ENCODE peak calls at places on chromosomes 16 and 17, in nine cellular contexts. X, K, H, D, P, G, A, Y and R are unnamed samples.

GRCh38 chr17:79888811-79889634 is 49.8 kb upstream of the CBX4 start:
- DNase-seq in P (peak), K (no peak), A (no peak), X (no peak), Y (no peak), G (no peak), D (no peak), H (no peak), R (peak)

GRCh38 chr16:540645-541340 is 13.3 kb downstream of the CAPN15 start:
- DNase-seq in K (no peak), X (no peak), A (no peak), D (no peak), P (no peak), H (no peak), G (no peak), Y (no peak), R (no peak)

GRCh38 chr17:39671651-39672521 is 3.6 kb downstream of the PNMT start:
- DNase-seq in G (peak), A (no peak), H (peak), D (no peak), X (no peak), K (peak), P (no peak), Y (no peak), R (peak)

GRCh38 chr16:30028438-30029093 is 2.5 kb downstream of the TLCD3B start:
- DNase-seq in K (no peak), G (no peak), D (no peak), A (no peak), Y (peak), X (no peak), H (no peak), P (no peak), R (no peak)

GRCh38 chr17:49908782-49909714 is 59.9 kb upstream of the DLX4 start:
- DNase-seq in Y (no peak), D (no peak), P (no peak), H (no peak), K (no peak), G (peak), X (no peak), A (no peak), R (no peak)

GRCh38 chr16:59305850-59306249 is 571.7 kb upstream of the GOT2 start:
- DNase-seq in K (no peak), X (no peak), P (no peak), A (no peak), G (no peak), D (no peak), Y (no peak), H (no peak), R (no peak)

GRCh38 chr16:81517630-81518438 is 73.2 kb downstream of the CMIP start:
- DNase-seq in X (no peak), G (no peak), A (no peak), P (no peak), K (peak), D (no peak), H (peak), Y (no peak), R (no peak)

GRCh38 chr17:55238931-55239297 is 25.8 kb upstream of the HLF start:
- DNase-seq in Y (no peak), K (no peak), A (no peak), H (no peak), G (peak), P (no peak), X (peak), D (no peak), R (no peak)

GRCh38 chr17:869567-870530 is 87.7 kb downstream of the MRM3 start:
- DNase-seq in X (no peak), K (peak), D (no peak), H (peak), A (no peak), Y (no peak), G (no peak), P (no peak), R (peak)

GRCh38 chr17:33977729-33978514 is 277.2 kb upstream of the CCL2 start:
- DNase-seq in P (no peak), H (no peak), Y (no peak), A (no peak), X (no peak), G (no peak), K (no peak), D (no peak), R (no peak)

GRCh38 chr16:86740817-86741799 is 162.8 kb downstream of the FOXL1 start:
- DNase-seq in X (no peak), K (peak), Y (no peak), D (no peak), A (no peak), G (peak), P (no peak), H (peak), R (peak)

GRCh38 chr17:75783803-75784472 is 668 bp upstream of the UNK start:
- DNase-seq in P (no peak), K (no peak), D (no peak), X (no peak), A (no peak), H (no peak), Y (no peak), G (no peak), R (peak)

GRCh38 chr16:56305956-56306565 is 114.8 kb downstream of the GNAO1 start:
- DNase-seq in P (no peak), H (no peak), X (no peak), K (no peak), Y (no peak), A (no peak), D (no peak), G (no peak), R (no peak)

GRCh38 chr16:11448796-11449416 is 103.6 kb downstream of the RMI2 start:
- DNase-seq in A (no peak), X (no peak), Y (no peak), D (no peak), K (no peak), H (no peak), P (no peak), G (no peak), R (no peak)

GRCh38 chr16:69476920-69477418 is 52.5 kb downstream of the CYB5B start:
- DNase-seq in G (no peak), Y (no peak), X (no peak), K (peak), P (no peak), A (no peak), H (peak), D (no peak), R (peak)

GRCh38 chr16:30740364-30741251 is 7.6 kb upstream of the PHKG2 start:
- DNase-seq in P (no peak), Y (no peak), A (no peak), G (peak), K (peak), D (no peak), H (peak), X (no peak), R (peak)

GRCh38 chr17:28887871-28888471 is 9.6 kb downstream of the FLOT2 start:
- DNase-seq in Y (no peak), D (no peak), A (no peak), G (no peak), X (no peak), H (no peak), P (no peak), K (no peak), R (no peak)

GRCh38 chr17:19876524-19877161 is 8.9 kb upstream of the ULK2 start:
- DNase-seq in Y (no peak), X (no peak), A (no peak), K (no peak), P (no peak), G (no peak), D (peak), H (no peak), R (no peak)

GRCh38 chr17:78589031-78589675 is 12.0 kb upstream of the DNAH17 start:
- DNase-seq in K (no peak), A (no peak), D (no peak), X (no peak), P (no peak), Y (no peak), G (no peak), H (no peak), R (no peak)

GRCh38 chr17:66493283-66494019 is 191.0 kb downstream of the PRKCA start:
- DNase-seq in D (no peak), K (peak), H (peak), P (no peak), G (peak), Y (no peak), A (no peak), X (no peak), R (no peak)

GRCh38 chr17:22203208-22203715 is 510.9 kb downstream of the KCNJ18 start:
- DNase-seq in P (no peak), K (no peak), D (no peak), Y (no peak), G (no peak), X (no peak), H (no peak), A (no peak), R (no peak)

GRCh38 chr16:56789360-56789759 is 59.4 kb downstream of the NUP93 start:
- DNase-seq in Y (no peak), H (peak), A (no peak), K (peak), P (no peak), X (no peak), D (no peak), G (peak), R (peak)

GRCh38 chr17:43360376-43360738 is 38.4 kb upstream of the ARL4D start:
- DNase-seq in G (peak), K (peak), Y (no peak), H (peak), A (peak), X (no peak), D (peak), P (peak), R (no peak)

GRCh38 chr17:77145635-77146632 is 5.2 kb downstream of the SEC14L1 start:
- DNase-seq in Y (no peak), G (peak), X (no peak), D (no peak), K (peak), P (peak), A (no peak), H (peak), R (peak)

GRCh38 chr16:24298539-24298938 is 42.4 kb downstream of the CACNG3 start:
- DNase-seq in Y (no peak), H (no peak), G (no peak), X (no peak), D (no peak), A (no peak), P (no peak), K (no peak), R (no peak)

GRCh38 chr17:73293031-73293430 is 18.8 kb downstream of the CDC42EP4 start:
- DNase-seq in D (no peak), A (no peak), X (no peak), H (no peak), Y (no peak), G (no peak), P (no peak), K (no peak), R (peak)

GRCh38 chr17:142102-142661 is 4.8 kb downstream of the SCGB1C2 start:
- DNase-seq in D (no peak), H (peak), Y (no peak), G (peak), X (no peak), K (peak), P (no peak), A (no peak), R (peak)

GRCh38 chr17:2034157-2034556 is 4.2 kb downstream of the DPH1 start:
- DNase-seq in P (peak), Y (no peak), K (peak), H (no peak), X (no peak), A (no peak), G (no peak), D (no peak), R (no peak)

GRCh38 chr17:57467801-57468200 is 211.5 kb downstream of the MSI2 start:
- DNase-seq in G (no peak), X (no peak), A (no peak), D (no peak), K (no peak), H (no peak), Y (no peak), P (no peak), R (no peak)

GRCh38 chr17:64418506-64419339 is 28.1 kb upstream of the PECAM1 start:
- DNase-seq in D (no peak), X (peak), Y (peak), K (peak), P (peak), A (no peak), G (peak), H (peak), R (peak)

GRCh38 chr16:72856797-72857196 is 191.1 kb downstream of the ZFHX3 start:
- DNase-seq in A (no peak), P (peak), X (no peak), H (peak), Y (no peak), G (peak), K (no peak), D (no peak), R (peak)

GRCh38 chr17:77441130-77441920 is 300.6 kb downstream of the SEC14L1 start:
- DNase-seq in D (peak), G (peak), A (peak), H (no peak), K (no peak), P (peak), Y (no peak), X (peak), R (no peak)

GRCh38 chr17:3639981-3640596 is 3.5 kb downstream of the CTNS start:
- DNase-seq in D (no peak), X (no peak), Y (no peak), K (peak), G (no peak), H (peak), P (no peak), A (no peak), R (no peak)